ENCODE peak calls at places on chromosome 20, in six cellular contexts. R is iris pigment epithelial cell, E is endothelial cell, K is astrocyte of the cerebellum, S is cardiac fibroblast, Q is AML-193. W is an unnamed sample.

GRCh38 chr20:25309395-25310267 is 61.7 kb downstream of the PYGB start:
- DNase-seq in E (no peak), K (no peak), S (peak; percentile 89), R (peak; percentile 88), Q (no peak), W (peak; percentile 27)

GRCh38 chr20:63140683-63141433 is 75.1 kb downstream of the YTHDF1 start:
- DNase-seq in K (no peak), Q (no peak), R (no peak), S (no peak), E (no peak), W (no peak)

GRCh38 chr20:49580818-49581174 is 12.9 kb upstream of the PTGIS start:
- DNase-seq in S (no peak), R (no peak), K (no peak), E (no peak), Q (no peak), W (no peak)

GRCh38 chr20:35120012-35120701 is 27.0 kb downstream of the EDEM2 start:
- DNase-seq in R (peak; percentile 94), K (no peak), Q (peak; percentile 12), E (no peak), S (peak; percentile 93), W (peak; percentile 97)

GRCh38 chr20:59776059-59776603 is 157.3 kb downstream of the SYCP2 start:
- DNase-seq in K (no peak), E (no peak), Q (no peak), S (no peak), R (no peak), W (no peak)

GRCh38 chr20:13012886-13013285 is 4.1 kb downstream of the SPTLC3 start:
- DNase-seq in K (no peak), Q (no peak), S (no peak), R (no peak), E (no peak), W (no peak)

GRCh38 chr20:4490045-4490444 is 231.7 kb upstream of the PRND start:
- DNase-seq in S (no peak), Q (no peak), E (no peak), K (no peak), R (no peak), W (no peak)

GRCh38 chr20:63396300-63396699 is 35.2 kb upstream of the CHRNA4 start:
- DNase-seq in S (no peak), R (no peak), K (no peak), E (no peak), Q (no peak), W (no peak)

GRCh38 chr20:41268402-41268801 is 49.1 kb downstream of the ZHX3 start:
- DNase-seq in K (no peak), E (no peak), S (no peak), R (no peak), Q (no peak), W (no peak)

GRCh38 chr20:62068997-62069396 is 3.3 kb upstream of the TAF4 start:
- DNase-seq in Q (no peak), E (no peak), K (no peak), R (no peak), S (no peak), W (no peak)

GRCh38 chr20:39568090-39568489 is 605.9 kb downstream of the DHX35 start:
- DNase-seq in R (no peak), Q (no peak), S (no peak), K (no peak), E (no peak), W (no peak)

GRCh38 chr20:4299773-4300172 is 284.4 kb upstream of the RNF24 start:
- DNase-seq in R (no peak), Q (no peak), S (peak; percentile 38), K (no peak), E (no peak), W (no peak)

GRCh38 chr20:16124491-16124890 is 448.8 kb downstream of the KIF16B start:
- DNase-seq in S (no peak), R (no peak), E (no peak), K (no peak), Q (no peak), W (no peak)

GRCh38 chr20:51953731-51954340 is 151.5 kb upstream of the SALL4 start:
- DNase-seq in Q (no peak), S (no peak), E (no peak), R (no peak), K (no peak), W (no peak)

GRCh38 chr20:8662433-8662954 is 406.4 kb upstream of the PLCB4 start:
- DNase-seq in S (no peak), R (no peak), K (no peak), E (no peak), Q (no peak), W (no peak)

GRCh38 chr20:60088236-60088635 is 130.0 kb downstream of the CDH26 start:
- DNase-seq in E (no peak), S (no peak), K (no peak), R (no peak), Q (no peak), W (no peak)

GRCh38 chr20:408843-409696 is 971 bp downstream of the RBCK1 start:
- DNase-seq in R (no peak), Q (no peak), K (no peak), E (no peak), S (no peak), W (no peak)

GRCh38 chr20:47332381-47333206 is 23.9 kb downstream of the ZMYND8 start:
- DNase-seq in Q (no peak), S (no peak), E (no peak), K (no peak), R (no peak), W (no peak)

GRCh38 chr20:46415773-46416172 is 9.4 kb upstream of the ELMO2 start:
- DNase-seq in S (no peak), R (no peak), E (no peak), K (no peak), Q (no peak), W (no peak)

W was measured in MV-4-11.